ENCODE peak calls at places on chromosomes 11 and 22, in six cellular contexts. Q is OCI-LY7; M is stomach; Y is CD8-positive, alpha-beta T cell; E is cardiac muscle cell; G is cardiac fibroblast. X is an unnamed sample.
A peak's percentile ranks its signal among the peaks of the same experiment; 100 is the strongest.

GRCh38 chr22:30396871-30397655 is at the start of gene SEC14L2:
- DNase-seq in Q (no peak), M (peak; percentile 79), Y (peak; percentile 57), E (peak; percentile 60), G (peak; percentile 61), X (peak; percentile 38)

GRCh38 chr11:45457649-45458048 is 171.5 kb upstream of the SYT13 start:
- DNase-seq in Q (no peak), M (no peak), Y (no peak), E (no peak), G (peak; percentile 97), X (peak; percentile 74)

GRCh38 chr11:45745065-45745811 is 59.7 kb upstream of the SLC35C1 start:
- DNase-seq in Q (no peak), M (no peak), Y (no peak), E (peak; percentile 46), G (peak; percentile 52), X (no peak)

GRCh38 chr11:63619967-63620366 is 5.7 kb upstream of the PLAAT3 start:
- DNase-seq in Q (no peak), M (no peak), Y (no peak), E (no peak), G (no peak), X (no peak)

GRCh38 chr11:2526808-2527381 is 82.1 kb downstream of the KCNQ1 start:
- DNase-seq in Q (peak; percentile 85), M (peak; percentile 87), Y (no peak), E (no peak), G (no peak), X (no peak)

GRCh38 chr22:28025333-28025732 is 106.3 kb upstream of the PITPNB start:
- DNase-seq in Q (no peak), M (peak; percentile 18), Y (no peak), E (no peak), G (no peak), X (no peak)

GRCh38 chr22:32644252-32645100 is 157.0 kb upstream of the TIMP3 start:
- DNase-seq in Q (no peak), M (peak; percentile 40), Y (peak; percentile 20), E (no peak), G (peak; percentile 78), X (peak; percentile 33)

GRCh38 chr11:111452817-111453607 is 59.2 kb downstream of the BTG4 start:
- DNase-seq in Q (no peak), M (no peak), Y (no peak), E (no peak), G (no peak), X (no peak)

GRCh38 chr11:107563702-107564101 is 1.8 kb downstream of the ALKBH8 start:
- DNase-seq in Q (peak; percentile 70), M (no peak), Y (peak; percentile 44), E (peak; percentile 51), G (peak; percentile 69), X (peak; percentile 57)

GRCh38 chr11:131146817-131147490 is 223.5 kb upstream of the NTM start:
- DNase-seq in Q (no peak), M (no peak), Y (no peak), E (no peak), G (no peak), X (no peak)

GRCh38 chr11:10779086-10779485 is 28.0 kb downstream of the CTR9 start:
- DNase-seq in Q (no peak), M (no peak), Y (no peak), E (no peak), G (no peak), X (no peak)

GRCh38 chr11:126468102-126468521 is 112.6 kb downstream of the ST3GAL4 start:
- DNase-seq in Q (no peak), M (no peak), Y (no peak), E (no peak), G (peak; percentile 9), X (peak; percentile 29)

GRCh38 chr11:102234779-102235439 is 82.4 kb upstream of the BIRC3 start:
- DNase-seq in Q (no peak), M (no peak), Y (no peak), E (no peak), G (peak; percentile 17), X (peak; percentile 51)

GRCh38 chr11:72814831-72815618 is 814 bp downstream of the ATG16L2 start:
- DNase-seq in Q (peak; percentile 86), M (no peak), Y (peak; percentile 46), E (peak; percentile 75), G (peak; percentile 54), X (peak; percentile 68)

GRCh38 chr11:70808686-70809375 is 410.5 kb downstream of the CTTN start:
- DNase-seq in Q (no peak), M (no peak), Y (no peak), E (no peak), G (no peak), X (no peak)

GRCh38 chr22:28630185-28630580 is 49.5 kb downstream of the TTC28 start:
- DNase-seq in Q (no peak), M (no peak), Y (no peak), E (no peak), G (no peak), X (no peak)

GRCh38 chr11:34812905-34813576 is 103.1 kb downstream of the APIP start:
- DNase-seq in Q (no peak), M (no peak), Y (no peak), E (no peak), G (no peak), X (no peak)

GRCh38 chr11:125496465-125496817 is 376 bp upstream of the FEZ1 start:
- DNase-seq in Q (no peak), M (no peak), Y (no peak), E (no peak), G (no peak), X (no peak)

GRCh38 chr11:1335811-1336761 is 26.7 kb upstream of the TOLLIP start:
- DNase-seq in Q (peak; percentile 81), M (peak; percentile 57), Y (peak; percentile 53), E (peak; percentile 63), G (peak; percentile 93), X (peak; percentile 43)

DNA sequence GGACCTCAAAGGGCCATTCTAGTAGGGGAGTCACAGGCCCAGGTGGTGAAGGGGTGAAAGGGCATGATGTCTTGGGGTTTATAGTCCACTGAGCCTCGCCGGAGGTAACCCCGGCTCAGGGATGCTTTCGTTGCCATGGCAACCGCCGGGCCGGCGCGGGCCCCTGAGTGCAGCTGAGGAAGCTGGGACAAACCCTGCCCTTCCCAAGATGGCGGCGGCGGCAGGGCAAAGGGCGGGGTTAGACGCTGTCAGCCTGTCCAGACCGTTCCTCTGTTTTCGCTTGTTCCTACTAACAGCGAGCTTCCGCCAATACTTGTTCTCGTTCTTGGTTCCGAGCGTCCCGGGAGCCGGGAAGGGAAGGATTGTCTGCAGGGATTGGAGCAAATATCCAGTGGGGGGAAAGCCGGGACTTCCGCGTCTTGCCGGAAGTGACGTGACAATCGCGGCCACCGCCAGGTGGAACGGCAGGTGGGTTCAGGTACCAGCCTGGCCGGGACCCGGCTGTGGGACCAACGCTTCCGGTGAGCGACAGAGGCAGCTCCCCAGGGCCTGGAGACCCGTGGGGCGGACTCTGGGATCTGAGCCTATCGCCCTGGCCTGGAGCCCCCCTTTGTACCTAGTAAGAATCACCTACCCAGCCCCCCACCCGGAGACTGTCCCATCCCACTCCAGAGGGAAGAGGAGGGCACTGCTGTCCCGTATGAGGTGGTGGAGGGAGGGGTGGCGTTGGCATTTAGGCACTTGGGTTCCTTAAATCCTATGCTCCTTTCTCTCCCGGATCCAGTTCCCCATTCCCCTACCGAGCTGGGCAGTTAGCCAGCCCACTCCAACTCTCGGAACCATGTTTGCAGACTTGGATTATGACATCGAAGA is at the start of gene PICK1:
- DNase-seq in Q (peak; percentile 85), M (peak; percentile 90), Y (peak; percentile 75), E (peak; percentile 91), G (peak; percentile 96), X (peak; percentile 89)
- TF ChIP-seq CTCF in Q (no peak), M (no peak), Y (no peak), E (no peak), G (no peak), X (no peak)

GRCh38 chr11:6474423-6474792 is 667 bp upstream of the TRIM3 start:
- DNase-seq in Q (no peak), M (no peak), Y (no peak), E (no peak), G (no peak), X (no peak)
- H3K4me3 ChIP-seq in Q (peak overlapping the region; percentile 73), M (peak overlapping the region; percentile 83), Y (peak overlapping the region; percentile 40), E (peak overlapping the region; percentile 64), G (peak overlapping the region; percentile 64), X (peak overlapping the region; percentile 62)

DNA sequence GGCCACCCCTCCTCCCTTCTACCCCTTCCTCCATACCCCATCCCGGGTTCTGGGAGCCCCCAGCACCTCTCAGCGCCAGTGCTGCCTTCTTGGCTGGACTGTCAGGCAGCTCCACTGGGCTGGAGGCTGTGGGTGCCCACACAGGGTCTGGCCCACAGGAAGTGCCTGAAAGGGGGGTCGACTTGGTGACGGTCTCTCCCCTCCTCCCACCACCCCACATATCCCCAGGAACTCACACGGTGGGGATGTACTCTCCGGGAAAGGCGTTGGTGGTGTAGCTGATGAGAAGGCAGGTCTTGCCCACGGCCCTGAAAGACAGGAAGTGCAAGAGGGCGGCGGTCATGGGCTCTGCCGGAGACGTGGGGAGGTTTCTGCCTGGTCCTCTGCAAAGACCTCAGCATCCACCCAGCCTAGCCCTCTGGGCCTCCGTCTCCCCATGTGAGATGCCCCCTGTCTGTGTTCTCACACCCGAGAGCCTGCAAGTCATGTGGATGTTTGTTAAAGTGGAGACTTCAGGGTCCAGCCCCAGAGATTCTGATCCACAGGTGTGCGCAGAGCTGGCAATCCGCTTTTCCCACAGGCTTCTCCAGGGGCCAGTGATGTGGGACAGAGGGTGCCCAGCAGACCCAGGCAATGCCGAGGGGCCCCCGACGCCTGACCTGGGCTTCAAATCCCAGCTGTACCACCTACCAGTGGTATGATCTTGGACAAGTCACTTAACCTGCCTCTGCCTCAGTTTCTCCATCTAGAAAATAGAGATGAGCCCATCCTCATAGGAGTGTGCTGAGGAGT is 2.5 kb downstream of the RAC2 start:
- DNase-seq in Q (no peak), M (peak; percentile 45), Y (peak; percentile 59), E (no peak), G (peak; percentile 15), X (no peak)
- TF ChIP-seq CTCF in Q (no peak), M (no peak), Y (no peak), E (no peak), G (no peak), X (no peak)

GRCh38 chr11:36577373-36577772 is 9.6 kb downstream of the RAG1 start:
- DNase-seq in Q (no peak), M (no peak), Y (no peak), E (no peak), G (no peak), X (no peak)
- H3K4me3 ChIP-seq in Q (no peak overlapping the region), M (no peak overlapping the region), Y (no peak overlapping the region), E (no peak overlapping the region), G (no peak overlapping the region), X (no peak overlapping the region)

DNA sequence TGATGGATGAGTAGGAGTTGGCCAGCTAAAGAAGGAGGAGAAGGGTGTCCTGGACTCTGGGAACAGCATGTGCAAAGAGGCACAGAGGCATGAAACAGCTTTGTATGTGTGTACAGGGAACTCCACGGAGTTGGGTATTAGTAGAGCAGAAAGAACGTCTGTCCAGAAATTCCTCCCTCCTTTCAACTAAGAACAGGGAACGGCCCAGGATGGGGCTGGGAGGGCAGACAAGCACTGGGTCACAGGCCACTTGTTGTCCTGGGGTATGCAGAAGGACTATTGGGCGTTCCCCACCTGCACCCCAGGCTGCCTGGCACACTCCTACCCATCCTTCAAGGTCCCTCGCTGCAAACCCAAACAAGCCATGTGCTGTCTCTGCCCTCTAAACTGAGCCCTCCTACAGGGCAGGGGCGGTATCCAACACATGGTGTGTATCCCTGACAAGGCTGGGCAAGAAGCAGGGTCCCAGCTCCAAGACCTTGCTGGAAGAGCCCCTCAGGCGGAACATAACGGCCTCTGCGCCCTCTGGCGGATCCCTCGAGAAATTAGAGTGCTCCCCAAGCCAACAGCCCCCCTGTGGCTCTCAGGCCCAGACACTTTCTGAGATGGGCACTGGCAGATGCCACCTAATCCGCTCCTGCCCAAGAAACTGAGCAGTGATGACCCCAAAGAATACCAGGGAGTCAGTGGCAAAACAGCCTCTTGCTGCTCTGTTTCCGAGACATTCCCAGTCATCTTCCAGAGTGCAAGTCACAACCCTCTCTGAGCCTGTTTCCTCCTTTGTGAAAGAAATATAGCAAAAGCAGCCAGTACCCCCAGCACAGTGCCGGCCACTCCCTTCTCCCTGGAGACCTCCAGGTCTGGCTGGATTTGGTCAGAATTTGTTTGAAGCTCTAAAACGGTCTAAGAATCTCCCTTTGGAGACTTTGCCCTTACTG is 1.6 kb upstream of the ELFN2 start:
- DNase-seq in Q (peak; percentile 75), M (peak; percentile 47), Y (peak; percentile 65), E (peak; percentile 84), G (peak; percentile 58), X (peak; percentile 47)
- TF ChIP-seq CTCF in Q (peak; percentile 95), M (no peak), Y (peak; percentile 54), E (peak; percentile 85), G (peak; percentile 78), X (peak; percentile 84)

X was measured in astrocyte of the spinal cord.